ENCODE peak calls at places on chromosomes 7 and 10, in nine cellular contexts. S is A549, V is GM12878, Y is HCT116, A is fibroblast of lung, H is left ventricle myocardium inferior, W is gastrocnemius medialis, N is ascending aorta, X is AG04450. E is an unnamed sample.

GRCh38 chr10:83713423-83713822 is 425.9 kb upstream of the GHITM start:
- DNase-seq in S (no peak), A (no peak), X (no peak), N (no peak), V (no peak), Y (no peak), W (no peak), H (no peak), E (no peak)

GRCh38 chr10:89346264-89346971 is 18.6 kb downstream of the IFIT3 start:
- DNase-seq in S (no peak), N (no peak), X (no peak), A (peak), W (no peak), Y (no peak), V (no peak), H (no peak), E (no peak)

GRCh38 chr7:127066974-127067373 is 185.8 kb downstream of the GRM8 start:
- DNase-seq in W (no peak), N (no peak), H (no peak), A (no peak), X (no peak), V (no peak), S (no peak), Y (no peak), E (peak)

GRCh38 chr7:138030679-138031351 is 28.9 kb upstream of the CREB3L2 start:
- DNase-seq in W (no peak), X (no peak), H (no peak), S (no peak), A (no peak), Y (no peak), V (no peak), N (no peak), E (peak)

GRCh38 chr7:157809863-157810851 is 473.4 kb downstream of the DNAJB6 start:
- DNase-seq in V (no peak), W (no peak), Y (no peak), N (no peak), X (no peak), H (no peak), S (no peak), A (no peak), E (no peak)

GRCh38 chr10:94103192-94103591 is 109.5 kb downstream of the PLCE1 start:
- DNase-seq in V (no peak), A (no peak), W (no peak), N (no peak), X (no peak), H (no peak), S (no peak), Y (no peak), E (no peak)

GRCh38 chr7:44853391-44853790 is 5.5 kb upstream of the H2AZ2 start:
- DNase-seq in V (no peak), S (no peak), W (no peak), Y (peak), N (no peak), X (no peak), H (no peak), A (no peak), E (peak)

GRCh38 chr7:11749629-11750028 is 82.4 kb downstream of the THSD7A start:
- DNase-seq in V (no peak), H (no peak), Y (no peak), X (no peak), N (no peak), S (no peak), W (no peak), A (no peak), E (no peak)

GRCh38 chr10:123599366-123599849 is 66.7 kb upstream of the GPR26 start:
- DNase-seq in Y (no peak), H (no peak), V (no peak), X (no peak), N (no peak), W (no peak), S (no peak), A (no peak), E (no peak)

GRCh38 chr10:87841215-87841614 is 22.1 kb downstream of the KLLN start:
- DNase-seq in N (no peak), S (no peak), H (no peak), V (no peak), W (no peak), X (no peak), Y (no peak), A (no peak), E (no peak)

GRCh38 chr10:100004805-100005510 is 4.8 kb downstream of the DNMBP start:
- DNase-seq in Y (no peak), W (no peak), A (no peak), H (no peak), S (no peak), N (no peak), X (no peak), V (no peak), E (no peak)

GRCh38 chr7:14761506-14762296 is 140.8 kb downstream of the DGKB start:
- DNase-seq in V (no peak), H (peak), W (peak), A (peak), X (peak), Y (no peak), S (no peak), N (no peak), E (peak)

GRCh38 chr7:114405427-114405826 is 9.2 kb upstream of the FOXP2 start:
- DNase-seq in Y (peak), X (no peak), H (no peak), N (no peak), W (no peak), S (peak), V (no peak), A (peak), E (no peak)

GRCh38 chr10:1411451-1411850 is 325.9 kb downstream of the ADARB2 start:
- DNase-seq in X (no peak), S (no peak), N (peak), W (no peak), H (no peak), Y (no peak), A (no peak), V (no peak), E (no peak)

GRCh38 chr7:46256870-46257528 is 335.9 kb upstream of the IGFBP3 start:
- DNase-seq in S (no peak), X (no peak), A (no peak), V (no peak), W (no peak), H (no peak), N (no peak), Y (no peak), E (no peak)

DNA sequence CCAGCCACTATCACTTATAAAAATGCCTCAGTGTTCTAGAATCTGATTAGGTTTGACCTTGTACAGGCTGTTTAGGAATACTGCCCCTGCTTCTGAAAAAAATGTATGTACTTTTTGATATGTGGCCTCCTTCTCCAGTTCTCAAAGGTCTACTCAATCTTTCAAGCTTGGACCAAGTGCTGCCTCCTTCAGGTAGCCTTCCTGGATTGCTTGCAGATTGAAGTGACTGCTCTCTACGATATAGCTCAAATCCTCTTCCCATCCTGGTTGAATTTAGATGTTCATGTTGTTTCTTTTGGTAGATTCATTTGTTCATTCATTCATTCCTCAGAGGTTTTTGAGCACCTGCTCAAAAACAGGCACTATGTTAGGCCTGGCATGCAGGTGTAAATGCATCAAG is 77.2 kb upstream of the NPTX2 start:
- DNase-seq in W (no peak), X (no peak), Y (no peak), H (no peak), V (no peak), A (no peak), N (no peak), S (no peak), E (no peak)
- TF ChIP-seq CTCF in W (no peak), X (no peak), Y (no peak), H (no peak), V (no peak), A (no peak), N (no peak), S (no peak), E (no peak)

GRCh38 chr10:22231260-22231659 is 13.4 kb upstream of the EBLN1 start:
- DNase-seq in H (no peak), W (no peak), X (no peak), Y (no peak), A (no peak), S (no peak), V (no peak), N (no peak), E (no peak)

GRCh38 chr10:22228943-22229755 is 11.3 kb upstream of the EBLN1 start:
- DNase-seq in N (peak), H (peak), V (peak), A (peak), S (peak), Y (peak), X (peak), W (peak), E (peak)

GRCh38 chr10:22230331-22230833 is 12.6 kb upstream of the EBLN1 start:
- DNase-seq in A (peak), Y (peak), N (no peak), W (no peak), H (no peak), S (peak), V (no peak), X (no peak), E (peak)

GRCh38 chr10:22228167-22228938 is 10.5 kb upstream of the EBLN1 start:
- DNase-seq in A (no peak), N (no peak), V (no peak), X (no peak), W (no peak), H (no peak), Y (no peak), S (no peak), E (no peak)

DNA sequence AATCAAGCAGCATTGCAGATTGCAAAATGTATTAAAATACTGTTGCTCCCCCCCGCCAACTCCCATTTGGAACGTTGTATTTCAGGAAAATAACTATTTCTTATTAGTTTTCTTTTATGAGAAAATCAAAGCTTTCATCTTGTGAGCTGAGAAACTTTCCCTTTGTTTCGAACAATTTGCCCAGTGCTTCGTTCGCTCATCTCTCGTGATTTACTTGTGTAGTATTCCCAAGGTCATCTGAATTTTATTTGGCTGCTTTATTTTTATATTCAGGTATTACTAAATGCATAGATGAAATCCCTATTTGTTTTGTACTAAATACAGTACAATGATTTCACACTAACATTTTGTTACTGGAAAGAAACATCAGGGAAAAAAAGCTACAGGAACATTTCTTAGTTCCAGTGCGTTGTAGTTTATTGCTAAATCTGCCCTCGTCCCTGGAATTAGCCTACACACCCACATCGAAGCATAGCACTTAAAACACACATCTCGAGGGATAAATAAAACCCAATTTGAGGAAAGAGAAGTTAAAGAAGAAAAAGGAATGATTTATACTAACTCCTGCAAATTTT is 12.0 kb upstream of the EBLN1 start:
- DNase-seq in V (no peak), N (no peak), W (no peak), Y (no peak), S (no peak), A (peak), X (no peak), H (no peak), E (peak)
- H3K27ac ChIP-seq in V (no peak), N (peak), W (peak), Y (peak), S (peak), A (no peak), X (no peak), H (peak), E (no peak)

GRCh38 chr10:11602919-11603523 is 8.4 kb downstream of the USP6NL start:
- DNase-seq in S (no peak), V (peak), X (no peak), H (no peak), A (peak), W (no peak), N (no peak), Y (peak), E (no peak)

GRCh38 chr10:11600280-11600679 is 11.2 kb downstream of the USP6NL start:
- DNase-seq in S (no peak), H (no peak), N (no peak), V (no peak), W (no peak), A (no peak), X (no peak), Y (no peak), E (no peak)

GRCh38 chr10:11603741-11604140 is 7.7 kb downstream of the USP6NL start:
- DNase-seq in X (no peak), N (no peak), S (no peak), Y (no peak), W (no peak), H (no peak), A (no peak), V (no peak), E (no peak)

GRCh38 chr10:11601670-11602069 is 9.8 kb downstream of the USP6NL start:
- DNase-seq in X (no peak), H (no peak), N (no peak), V (no peak), S (no peak), A (no peak), Y (no peak), W (no peak), E (no peak)

GRCh38 chr10:11602357-11602756 is 9.1 kb downstream of the USP6NL start:
- DNase-seq in H (no peak), A (no peak), V (peak), X (no peak), S (no peak), W (no peak), Y (no peak), N (no peak), E (no peak)
- H3K4me3 ChIP-seq in H (no peak), A (no peak), V (peak), X (no peak), S (no peak), W (no peak), Y (no peak), N (no peak), E (no peak)

DNA sequence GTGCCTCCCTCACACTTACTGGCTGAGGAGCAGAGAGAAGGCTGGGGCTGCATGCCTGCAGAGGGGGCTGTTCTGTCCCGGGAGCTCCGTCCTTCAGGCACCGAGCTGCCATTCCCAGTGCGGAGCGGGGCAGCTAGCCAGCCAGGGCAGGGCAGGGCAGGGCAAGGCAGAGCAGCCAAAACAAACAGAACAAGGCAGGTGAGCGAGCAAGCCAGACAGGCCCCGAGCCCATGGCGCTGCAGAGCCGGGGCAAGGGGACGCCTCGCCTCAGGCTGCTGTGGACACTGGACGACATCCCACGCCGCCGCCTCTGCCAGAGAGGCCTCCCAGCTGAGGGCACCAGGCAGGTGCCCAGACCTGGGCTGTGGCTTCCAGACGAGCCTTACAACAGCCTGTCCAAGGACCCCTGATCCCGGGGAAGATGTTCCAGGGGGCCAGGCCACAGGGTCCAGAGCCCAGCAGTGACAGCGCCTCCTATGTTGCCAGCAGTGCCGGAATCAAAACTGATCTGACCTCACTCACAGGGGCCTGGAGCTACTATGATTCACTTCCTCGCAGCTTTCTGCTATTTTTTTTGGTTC is 8.2 kb upstream of the NDST2 start:
- DNase-seq in S (no peak), X (no peak), Y (no peak), N (no peak), V (no peak), W (peak), A (no peak), H (peak), E (peak)
- TF ChIP-seq CTCF in S (no peak), X (no peak), Y (no peak), N (no peak), V (no peak), W (no peak), A (no peak), H (no peak), E (peak)

GRCh38 chr10:32938554-32939061 is 19.4 kb downstream of the ITGB1 start:
- DNase-seq in V (no peak), X (no peak), N (no peak), Y (no peak), S (no peak), A (peak), W (no peak), H (peak), E (peak)
- H3K27ac ChIP-seq in V (peak), X (peak), N (peak), Y (no peak), S (peak), A (peak), W (peak), H (peak), E (peak)

GRCh38 chr10:114405011-114405350 is 679 bp upstream of the AFAP1L2 start:
- DNase-seq in W (no peak), N (peak), H (no peak), S (peak), A (no peak), V (no peak), Y (no peak), X (no peak), E (no peak)
- H3K4me3 ChIP-seq in W (no peak), N (peak), H (peak), S (peak), A (no peak), V (peak), Y (no peak), X (no peak), E (peak)

GRCh38 chr7:134443396-134444070 is 15.4 kb downstream of the AKR1B1 start:
- DNase-seq in N (no peak), Y (no peak), H (no peak), A (no peak), V (no peak), X (no peak), W (no peak), S (no peak), E (no peak)

GRCh38 chr7:134444961-134445315 is 14.0 kb downstream of the AKR1B1 start:
- DNase-seq in W (peak), A (no peak), V (no peak), S (no peak), N (no peak), X (no peak), Y (no peak), H (no peak), E (no peak)

GRCh38 chr7:134446446-134446845 is 12.5 kb downstream of the AKR1B1 start:
- DNase-seq in H (no peak), N (no peak), X (no peak), W (no peak), V (no peak), A (no peak), Y (no peak), S (no peak), E (no peak)

GRCh38 chr7:134442441-134443220 is 16.3 kb downstream of the AKR1B1 start:
- DNase-seq in Y (no peak), X (no peak), N (peak), H (no peak), A (no peak), V (no peak), S (no peak), W (no peak), E (no peak)

DNA sequence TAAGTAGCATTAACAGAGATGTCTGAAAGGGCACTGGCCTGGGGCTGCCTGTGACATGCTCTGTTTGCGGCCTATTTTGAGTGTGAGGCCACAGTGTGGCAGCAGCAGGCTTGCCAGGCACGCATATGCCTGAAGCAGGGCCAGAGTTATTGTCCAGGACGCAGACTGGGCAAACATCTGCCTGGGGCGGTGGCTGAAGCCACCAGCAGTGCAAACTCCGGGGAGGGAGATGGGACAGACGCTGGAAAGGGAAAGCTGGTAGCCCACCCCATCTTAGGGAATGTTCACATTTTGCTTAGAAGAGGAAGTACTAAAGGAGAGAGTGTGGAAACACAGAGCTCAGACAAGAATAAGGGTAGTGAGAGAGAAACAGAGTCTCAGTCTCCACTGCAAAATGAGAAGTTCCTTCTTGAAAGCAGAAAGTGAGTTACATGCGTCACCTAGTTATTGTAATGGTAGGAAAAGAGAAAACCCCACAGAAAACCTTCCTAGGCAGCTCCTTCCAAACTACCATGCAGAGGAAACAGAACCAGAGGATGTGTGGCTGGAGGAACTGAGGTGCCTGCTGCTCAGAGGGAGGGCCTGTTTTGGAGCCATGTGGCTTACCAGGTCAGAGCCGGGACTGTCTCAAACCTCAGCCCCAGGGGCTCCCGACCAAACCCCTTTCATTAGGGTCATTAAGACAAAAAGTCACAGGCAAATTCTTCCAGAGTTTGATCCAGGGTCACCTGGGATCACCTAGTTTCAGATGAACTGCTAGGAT is 14.5 kb downstream of the AKR1B1 start:
- DNase-seq in W (peak), V (no peak), N (no peak), S (no peak), X (no peak), A (no peak), Y (no peak), H (peak), E (no peak)
- TF ChIP-seq CTCF in W (no peak), V (no peak), N (no peak), S (peak), X (no peak), A (no peak), Y (peak), H (peak), E (no peak)

GRCh38 chr7:19210883-19211282 is 65.7 kb upstream of the FERD3L start:
- DNase-seq in S (no peak), W (no peak), N (no peak), H (no peak), V (no peak), Y (no peak), A (no peak), X (no peak), E (no peak)

GRCh38 chr7:19209297-19209696 is 64.1 kb upstream of the FERD3L start:
- DNase-seq in Y (no peak), A (no peak), X (no peak), H (no peak), V (no peak), S (no peak), N (no peak), W (no peak), E (no peak)

GRCh38 chr7:19215421-19215820 is 70.2 kb upstream of the FERD3L start:
- DNase-seq in Y (no peak), W (no peak), X (peak), H (no peak), V (no peak), A (peak), N (no peak), S (no peak), E (peak)

GRCh38 chr7:19213746-19214145 is 68.5 kb upstream of the FERD3L start:
- DNase-seq in W (no peak), A (no peak), N (no peak), H (no peak), Y (no peak), S (no peak), V (no peak), X (no peak), E (no peak)
- H3K27ac ChIP-seq in W (no peak), A (no peak), N (no peak), H (no peak), Y (no peak), S (no peak), V (no peak), X (no peak), E (no peak)

GRCh38 chr7:77697535-77697831 is 1.2 kb downstream of the RSBN1L start:
- DNase-seq in V (no peak), S (no peak), H (peak), Y (no peak), A (no peak), W (no peak), X (no peak), N (no peak), E (peak)
- H3K4me3 ChIP-seq in V (peak), S (peak), H (peak), Y (peak), A (peak), W (peak), X (peak), N (peak), E (peak)

E was measured in cardiac muscle cell.